ENCODE peak calls at places on chromosomes 5 and 9, in five cellular contexts. O, C, X, S and L are unnamed samples.

GRCh38 chr5:100595152-100595811 is 60.1 kb downstream of the FAM174A start:
- DNase-seq in O (peak), C (peak), S (no peak), X (peak), L (no peak)

GRCh38 chr5:157516626-157517325 is 56.8 kb downstream of the NIPAL4 start:
- DNase-seq in X (peak), O (no peak), C (peak), S (peak), L (no peak)

GRCh38 chr9:130143974-130144373 is 28.2 kb upstream of the NCS1 start:
- DNase-seq in S (peak), C (peak), X (no peak), O (no peak), L (no peak)

GRCh38 chr5:176863765-176864098 is 35.4 kb downstream of the HK3 start:
- DNase-seq in O (no peak), S (no peak), C (no peak), X (no peak), L (no peak)

GRCh38 chr5:88686743-88687142 is 196.2 kb downstream of the MEF2C start:
- DNase-seq in X (no peak), C (no peak), O (no peak), S (no peak), L (no peak)

GRCh38 chr9:116546711-116547581 is 140.2 kb upstream of the TRIM32 start:
- DNase-seq in C (peak), S (no peak), O (no peak), X (peak), L (no peak)

GRCh38 chr5:2756211-2756746 is 4.8 kb upstream of the IRX2 start:
- DNase-seq in O (no peak), C (peak), S (no peak), X (peak), L (no peak)

GRCh38 chr5:83947763-83948162 is 227.1 kb upstream of the HAPLN1 start:
- DNase-seq in X (no peak), O (no peak), S (no peak), C (no peak), L (no peak)

GRCh38 chr9:115686069-115686468 is 467.5 kb upstream of the PAPPA start:
- DNase-seq in S (no peak), O (no peak), C (no peak), X (no peak), L (no peak)

GRCh38 chr9:91071185-91071990 is 269.8 kb downstream of the SYK start:
- DNase-seq in S (no peak), O (no peak), X (peak), C (peak), L (no peak)

GRCh38 chr9:126293522-126293889 is 33.1 kb upstream of the MVB12B start:
- DNase-seq in S (no peak), X (no peak), C (no peak), O (no peak), L (no peak)

GRCh38 chr5:73066466-73066865 is 53.9 kb upstream of the TMEM171 start:
- DNase-seq in C (peak), S (no peak), X (no peak), O (no peak), L (no peak)

GRCh38 chr5:93092349-93093105 is 488.5 kb downstream of the NR2F1-AS1 start:
- DNase-seq in S (no peak), O (no peak), C (peak), X (peak), L (no peak)

GRCh38 chr5:141874262-141874964 is 3.8 kb downstream of the PCDH1 start:
- DNase-seq in C (no peak), X (no peak), O (no peak), S (peak), L (no peak)

DNA sequence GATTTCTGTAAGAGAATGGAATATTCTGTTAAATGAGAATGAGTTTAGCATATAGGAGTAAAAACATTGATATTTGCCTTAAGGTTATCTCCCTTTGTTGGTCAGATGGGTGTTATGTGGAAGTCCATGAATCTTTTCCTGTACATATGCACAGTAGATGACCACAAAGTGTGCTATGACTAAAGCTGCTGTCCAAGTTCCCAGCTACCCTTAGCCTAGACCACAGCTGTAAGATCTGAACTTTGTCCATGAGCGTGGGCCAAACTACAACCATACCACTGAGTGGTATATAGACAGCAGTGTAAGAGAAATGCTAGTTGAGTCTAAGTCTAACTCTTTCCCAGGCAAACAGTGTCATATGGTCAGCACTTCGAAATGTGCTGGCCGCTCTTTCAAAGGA is 48.8 kb downstream of the CD180 start:
- DNase-seq in S (no peak), X (no peak), C (peak), O (no peak), L (no peak)
- TF ChIP-seq POLR2A in S (no peak), X (no peak), C (no peak), O (no peak), L (no peak)

DNA sequence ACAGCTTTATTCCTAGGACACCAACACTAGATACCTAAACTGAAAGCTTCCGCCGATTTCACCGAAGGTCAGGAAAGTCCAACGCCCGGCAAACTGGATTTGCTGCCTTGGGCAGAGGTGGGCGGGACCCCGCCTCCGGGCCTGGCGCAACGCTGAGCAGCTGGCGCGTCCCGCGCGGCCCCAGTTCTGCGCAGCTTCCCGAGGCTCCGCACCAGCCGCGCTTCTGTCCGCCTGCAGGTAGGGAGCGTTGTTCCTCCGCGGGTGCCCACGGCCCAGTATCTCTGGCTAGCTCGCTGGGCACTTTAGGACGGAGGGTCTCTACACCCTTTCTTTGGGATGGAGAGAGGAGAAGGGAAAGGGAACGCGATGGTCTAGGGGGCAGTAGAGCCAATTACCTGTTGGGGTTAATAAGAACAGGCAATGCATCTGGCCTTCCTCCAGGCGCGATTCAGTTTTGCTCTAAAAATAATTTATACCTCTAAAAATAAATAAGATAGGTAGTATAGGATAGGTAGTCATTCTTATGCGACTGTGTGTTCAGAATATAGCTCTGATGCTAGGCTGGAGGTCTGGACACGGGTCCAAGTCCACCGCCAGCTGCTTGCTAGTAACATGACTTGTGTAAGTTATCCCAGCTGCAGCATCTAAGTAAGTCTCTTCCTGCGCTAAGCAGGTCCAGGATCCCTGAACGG is at the start of gene CD274:
- DNase-seq in X (peak), C (peak), S (peak), O (peak), L (no peak)
- TF ChIP-seq POLR2A in X (peak), C (peak), S (peak), O (peak), L (peak)

GRCh38 chr9:36844961-36845360 is 189.1 kb downstream of the PAX5 start:
- DNase-seq in X (no peak), C (no peak), O (no peak), S (no peak), L (no peak)

GRCh38 chr9:36843964-36844363 is 190.1 kb downstream of the PAX5 start:
- DNase-seq in C (no peak), S (no peak), X (no peak), O (no peak), L (no peak)

GRCh38 chr9:36845844-36846243 is 188.2 kb downstream of the PAX5 start:
- DNase-seq in X (no peak), O (no peak), C (no peak), S (no peak), L (no peak)

GRCh38 chr9:36840895-36841536 is 193.1 kb downstream of the PAX5 start:
- DNase-seq in O (no peak), X (no peak), S (no peak), C (no peak), L (no peak)

DNA sequence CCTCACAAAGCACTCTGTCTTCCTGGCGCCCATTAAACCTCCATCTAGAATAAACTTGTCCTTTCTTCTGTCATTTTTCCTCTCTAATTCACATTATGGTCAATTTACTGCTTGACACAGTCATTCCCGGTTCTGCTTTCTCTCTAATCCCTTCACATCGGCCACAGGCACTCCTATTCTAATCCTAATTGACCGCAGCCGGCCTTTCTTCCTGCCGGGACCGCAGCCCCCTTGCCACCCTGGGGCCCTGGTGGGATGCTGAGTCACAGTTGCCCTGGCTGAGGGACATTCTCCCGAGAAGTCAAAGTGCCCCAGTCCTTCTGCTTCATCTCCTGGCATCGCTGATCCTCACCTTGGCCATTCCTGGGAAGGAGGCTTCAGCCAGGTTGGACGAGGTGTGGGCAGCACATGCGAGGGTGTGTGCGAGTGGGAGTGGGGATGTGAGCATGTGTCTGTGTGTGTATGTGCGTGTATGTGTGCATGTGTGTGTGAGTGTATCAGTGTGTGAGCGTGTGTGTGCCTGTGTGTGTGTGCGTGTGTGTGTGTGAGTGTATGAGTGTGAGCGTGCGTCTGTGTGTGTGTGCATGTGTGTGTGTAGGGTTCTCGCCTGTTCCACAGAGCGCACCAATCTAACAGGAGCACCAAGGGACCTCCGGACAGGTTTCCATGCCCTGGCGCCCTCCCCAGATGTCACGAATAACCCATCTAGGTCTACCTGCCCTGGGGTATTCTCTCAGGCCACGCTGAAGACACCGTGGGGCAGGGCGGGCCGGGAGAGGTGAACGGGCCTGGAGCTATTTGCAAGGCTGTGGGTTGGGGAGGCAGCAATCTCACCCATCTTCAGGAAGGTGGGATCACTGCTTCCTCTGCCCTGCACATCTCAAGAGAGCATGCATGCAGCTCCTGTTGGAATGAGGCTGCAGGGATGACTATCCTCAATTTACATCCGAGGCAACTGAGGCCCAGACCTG is 191.2 kb downstream of the PAX5 start:
- DNase-seq in C (no peak), S (no peak), O (no peak), X (no peak), L (no peak)
- TF ChIP-seq POLR2A in C (no peak), S (no peak), O (no peak), X (no peak), L (peak)

GRCh38 chr9:37485389-37486255 is at the start of gene POLR1E:
- DNase-seq in O (peak), S (peak), X (peak), C (peak), L (peak)
- TF ChIP-seq POLR2A in O (peak), S (peak), X (peak), C (peak), L (peak)

GRCh38 chr9:137366891-137367381 is 56.0 kb downstream of the EXD3 start:
- DNase-seq in X (no peak), S (peak), O (no peak), C (no peak), L (no peak)

GRCh38 chr9:137365056-137365455 is 57.9 kb downstream of the EXD3 start:
- DNase-seq in C (no peak), O (no peak), X (no peak), S (no peak), L (no peak)

GRCh38 chr9:137367506-137368430 is 55.2 kb downstream of the EXD3 start:
- DNase-seq in X (no peak), C (no peak), S (peak), O (no peak), L (no peak)

GRCh38 chr9:137366445-137366810 is 56.5 kb downstream of the EXD3 start:
- DNase-seq in O (no peak), C (no peak), S (peak), X (no peak), L (no peak)

DNA sequence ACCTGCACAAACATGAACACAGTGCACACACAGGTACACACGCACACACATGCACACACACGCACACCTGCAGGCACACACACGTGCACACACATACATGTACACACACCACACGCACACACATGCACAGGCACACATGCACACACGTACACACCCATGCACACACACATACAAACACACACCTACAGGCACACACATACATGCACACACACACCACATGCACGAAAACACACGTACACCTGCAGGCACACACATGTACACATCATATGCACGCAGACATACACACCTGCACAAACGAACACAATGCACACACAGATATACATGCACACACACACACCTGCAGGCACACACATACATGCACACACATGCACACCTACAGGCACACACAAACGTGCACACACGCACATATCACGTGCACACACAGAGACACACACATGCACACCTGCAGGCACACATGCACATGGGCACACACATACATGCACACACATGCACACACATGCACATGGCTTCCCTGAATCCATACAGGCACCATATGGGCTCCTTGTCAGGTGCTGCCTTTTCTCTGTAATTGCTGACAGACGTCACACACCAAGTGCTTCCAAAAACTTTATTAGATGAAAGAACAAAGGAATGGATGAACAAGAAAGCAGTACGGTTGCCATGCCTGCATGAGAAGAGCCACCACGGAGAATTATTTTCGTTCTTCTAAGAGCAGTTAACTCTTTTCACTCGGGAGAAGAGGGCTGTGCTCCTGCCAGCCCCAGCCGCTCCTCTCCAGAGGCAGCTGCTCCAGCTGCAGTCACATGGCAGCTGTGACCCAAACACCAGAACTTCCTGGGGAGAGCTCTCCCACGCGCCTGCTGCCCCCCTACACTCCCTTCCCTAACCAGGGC is 57.2 kb downstream of the EXD3 start:
- DNase-seq in C (no peak), O (no peak), S (no peak), X (no peak), L (no peak)
- TF ChIP-seq POLR2A in C (no peak), O (no peak), S (no peak), X (peak), L (no peak)

DNA sequence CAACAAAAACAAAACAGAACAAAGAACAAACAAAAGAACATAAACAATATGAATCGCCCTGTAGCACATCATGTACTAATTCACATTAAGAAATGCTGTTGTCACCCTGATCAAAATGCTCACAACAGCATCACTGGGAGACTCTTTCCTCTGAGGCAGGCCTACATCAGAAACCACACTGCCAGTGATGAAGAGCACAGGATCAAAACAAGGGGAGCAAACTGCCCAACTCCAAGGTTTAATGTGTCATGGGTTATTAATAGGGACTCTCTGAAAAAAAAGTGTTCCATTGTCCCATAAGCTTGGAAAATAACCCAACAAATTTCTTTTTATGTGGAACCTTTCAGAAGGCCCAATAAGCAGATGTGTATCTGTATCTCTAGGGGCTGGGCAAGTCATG is 74.2 kb downstream of the PTPN3 start:
- DNase-seq in X (no peak), O (no peak), C (no peak), S (no peak), L (no peak)
- TF ChIP-seq POLR2A in X (no peak), O (no peak), C (no peak), S (no peak), L (no peak)

GRCh38 chr5:17218353-17219005 is 1.0 kb downstream of the BASP1 start:
- DNase-seq in C (peak), X (no peak), O (no peak), S (peak), L (no peak)

GRCh38 chr5:17219006-17219422 is 1.6 kb downstream of the BASP1 start:
- DNase-seq in C (no peak), X (peak), O (no peak), S (peak), L (no peak)

GRCh38 chr5:17216974-17217325 is 481 bp upstream of the BASP1 start:
- DNase-seq in S (peak), X (peak), O (no peak), C (peak), L (peak)

GRCh38 chr5:17216176-17216973 is 1.1 kb upstream of the BASP1 start:
- DNase-seq in C (peak), S (peak), O (peak), X (peak), L (peak)

DNA sequence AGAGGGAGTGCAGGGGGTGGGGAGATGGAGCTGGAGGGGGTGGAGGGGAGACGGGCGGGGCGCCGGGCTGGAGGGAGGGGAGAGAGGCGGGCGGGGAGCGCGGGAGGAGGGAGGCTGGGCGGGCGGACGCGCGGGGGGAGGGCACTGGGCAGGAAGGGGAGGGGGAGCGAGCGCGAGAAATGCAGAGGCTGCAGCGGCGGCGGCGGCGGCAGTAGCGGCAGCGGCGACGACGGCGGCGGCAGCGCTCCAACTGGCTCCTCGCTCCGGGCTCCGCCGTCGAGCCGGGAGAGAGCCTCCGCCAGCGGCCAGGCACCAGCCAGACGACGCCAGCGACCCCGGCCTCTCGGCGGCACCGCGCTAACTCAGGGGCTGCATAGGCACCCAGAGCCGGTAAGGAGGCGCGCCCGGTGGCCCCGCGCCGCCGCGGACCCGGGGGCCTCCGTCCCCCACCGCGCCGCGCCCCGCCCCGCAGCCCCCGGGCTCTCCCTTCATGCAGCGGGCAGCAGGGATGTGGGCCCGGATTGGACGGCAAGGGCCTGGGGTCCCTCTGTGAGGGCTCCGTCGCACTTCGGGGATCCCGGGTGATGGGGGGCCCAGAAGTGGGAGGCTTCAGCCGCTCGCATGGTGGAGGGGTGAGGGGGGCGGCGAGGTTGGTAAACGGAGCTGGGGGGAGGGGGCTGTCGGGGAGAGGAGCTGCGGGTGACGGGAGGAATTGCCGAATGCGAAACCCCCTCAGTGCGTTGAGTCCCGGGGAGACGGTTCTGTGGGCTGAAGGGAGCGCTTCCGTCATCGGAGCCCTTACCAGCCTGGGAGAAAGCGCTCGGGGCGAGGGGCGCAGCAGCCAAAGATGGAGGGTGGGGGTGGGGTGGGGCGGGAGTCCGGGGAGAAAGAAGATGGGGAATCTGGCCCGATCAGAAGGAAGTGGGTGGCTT is at the start of gene BASP1:
- DNase-seq in X (peak), S (peak), O (peak), C (peak), L (peak)
- TF ChIP-seq POLR2A in X (peak), S (no peak), O (no peak), C (peak), L (peak)

GRCh38 chr5:132321109-132321721 is 27.0 kb downstream of the SLC22A4 start:
- DNase-seq in C (no peak), X (no peak), S (no peak), O (no peak), L (no peak)

GRCh38 chr5:132325691-132326090 is 31.5 kb downstream of the SLC22A4 start:
- DNase-seq in C (no peak), O (no peak), S (no peak), X (no peak), L (no peak)

GRCh38 chr5:132323202-132323601 is 29.0 kb downstream of the SLC22A4 start:
- DNase-seq in X (no peak), S (no peak), C (no peak), O (no peak), L (no peak)

GRCh38 chr5:132319975-132320374 is 25.8 kb downstream of the SLC22A4 start:
- DNase-seq in O (no peak), C (no peak), X (no peak), S (no peak), L (no peak)

GRCh38 chr5:132322266-132322665 is 28.1 kb downstream of the SLC22A4 start:
- DNase-seq in C (no peak), O (no peak), S (no peak), X (no peak), L (no peak)
- TF ChIP-seq POLR2A in C (no peak), O (no peak), S (no peak), X (no peak), L (no peak)